ENCODE peak calls at places on chromosomes 7 and 10, in five cellular contexts. W is thyroid gland, F is IMR-90, C is right lobe of liver, Q is kidney. G is an unnamed sample.

GRCh38 chr7:21414795-21415393 is 13.0 kb upstream of the SP4 start:
- DNase-seq in Q (no peak), C (no peak), W (no peak), F (no peak), G (no peak)

GRCh38 chr7:2863461-2864066 is 19.5 kb upstream of the GNA12 start:
- DNase-seq in F (peak; percentile 97), C (no peak), W (peak; percentile 44), Q (peak; percentile 96), G (no peak)

GRCh38 chr10:25175527-25176420 is 973 bp downstream of the GPR158 start:
- DNase-seq in C (peak; percentile 45), Q (peak; percentile 70), W (peak; percentile 57), F (no peak), G (peak; percentile 27)

GRCh38 chr10:30705086-30705624 is 75.6 kb upstream of the LYZL2 start:
- DNase-seq in Q (no peak), C (no peak), F (no peak), W (no peak), G (no peak)

GRCh38 chr7:123616244-123616643 is 14.6 kb downstream of the ASB15 start:
- DNase-seq in C (no peak), Q (no peak), F (peak; percentile 16), W (no peak), G (no peak)

GRCh38 chr10:121485443-121486139 is 112.7 kb downstream of the FGFR2 start:
- DNase-seq in F (no peak), C (no peak), W (no peak), Q (no peak), G (no peak)

GRCh38 chr10:58993480-58994221 is 182.8 kb upstream of the PHYHIPL start:
- DNase-seq in Q (no peak), C (no peak), F (no peak), W (no peak), G (no peak)

GRCh38 chr7:473211-473734 is 46.4 kb downstream of the PDGFA start:
- DNase-seq in W (no peak), C (peak; percentile 37), F (no peak), Q (peak; percentile 66), G (no peak)

GRCh38 chr7:18320422-18320821 is 175.1 kb upstream of the HDAC9 start:
- DNase-seq in Q (no peak), C (no peak), W (no peak), F (no peak), G (no peak)

GRCh38 chr7:44112231-44112996 is 8.3 kb downstream of the AEBP1 start:
- DNase-seq in Q (peak; percentile 72), W (no peak), F (no peak), C (no peak), G (peak; percentile 55)

GRCh38 chr10:97463363-97464132 is 17.6 kb downstream of the ZDHHC16 start:
- DNase-seq in W (peak; percentile 55), F (peak; percentile 69), Q (no peak), C (peak; percentile 61), G (peak; percentile 45)

GRCh38 chr10:3099291-3100092 is 32.1 kb downstream of the PFKP start:
- DNase-seq in W (no peak), C (no peak), Q (peak; percentile 37), F (peak; percentile 85), G (no peak)

GRCh38 chr7:67937717-67938191 is 941.1 kb downstream of the TYW1 start:
- DNase-seq in C (no peak), Q (no peak), F (peak; percentile 1), W (peak; percentile 89), G (peak; percentile 18)

GRCh38 chr7:157412491-157413180 is 75.8 kb downstream of the DNAJB6 start:
- DNase-seq in W (no peak), Q (peak; percentile 56), F (no peak), C (no peak), G (no peak)

GRCh38 chr10:68202965-68203358 is 29.0 kb downstream of the ATOH7 start:
- DNase-seq in F (peak; percentile 78), W (no peak), C (no peak), Q (no peak), G (no peak)

GRCh38 chr7:29946428-29947186 is 43.0 kb downstream of the SCRN1 start:
- DNase-seq in C (peak; percentile 59), F (no peak), Q (no peak), W (peak; percentile 48), G (no peak)

GRCh38 chr7:97025983-97026704 is 1.5 kb upstream of the DLX5 start:
- DNase-seq in C (no peak), Q (no peak), F (no peak), W (no peak), G (no peak)

GRCh38 chr7:84372155-84372621 is 177.6 kb upstream of the SEMA3A start:
- DNase-seq in W (no peak), C (no peak), Q (no peak), F (peak; percentile 98), G (no peak)

GRCh38 chr7:128259131-128260056 is 18.3 kb downstream of the LEP start:
- DNase-seq in C (no peak), Q (no peak), F (peak; percentile 37), W (peak; percentile 52), G (no peak)

GRCh38 chr7:98733036-98733435 is 116.0 kb downstream of the NPTX2 start:
- DNase-seq in F (peak; percentile 6), W (no peak), Q (no peak), C (no peak), G (no peak)

GRCh38 chr10:61786728-61787127 is 114.8 kb upstream of the ARID5B start:
- DNase-seq in Q (no peak), F (peak; percentile 85), C (no peak), W (peak; percentile 51), G (no peak)

GRCh38 chr10:42242135-42242805 is 396.1 kb downstream of the ZNF33B start:
- DNase-seq in F (no peak), C (no peak), Q (no peak), W (no peak), G (no peak)

GRCh38 chr10:122115874-122116273 is 126.9 kb downstream of the TACC2 start:
- DNase-seq in C (no peak), W (no peak), F (no peak), Q (no peak), G (no peak)

GRCh38 chr10:128210215-128211063 is 84.2 kb upstream of the MKI67 start:
- DNase-seq in F (no peak), W (peak; percentile 72), C (peak; percentile 79), Q (peak; percentile 90), G (peak; percentile 91)
- H3K27ac ChIP-seq in F (no peak overlapping the region), W (peak overlapping the region; percentile 70), C (peak overlapping the region; percentile 62), Q (no peak overlapping the region), G (no peak overlapping the region)

GRCh38 chr7:28178537-28178936 is 2.1 kb downstream of the JAZF1 start:
- DNase-seq in Q (no peak), W (no peak), F (no peak), C (no peak), G (no peak)

GRCh38 chr7:28176174-28176573 is 4.4 kb downstream of the JAZF1 start:
- DNase-seq in W (no peak), F (peak; percentile 31), C (no peak), Q (no peak), G (no peak)

GRCh38 chr7:28176645-28177044 is 4.0 kb downstream of the JAZF1 start:
- DNase-seq in Q (no peak), F (no peak), C (no peak), W (no peak), G (no peak)

GRCh38 chr7:28179081-28180030 is 1.2 kb downstream of the JAZF1 start:
- DNase-seq in Q (peak; percentile 91), C (peak; percentile 83), W (peak; percentile 70), F (no peak), G (peak; percentile 72)

DNA sequence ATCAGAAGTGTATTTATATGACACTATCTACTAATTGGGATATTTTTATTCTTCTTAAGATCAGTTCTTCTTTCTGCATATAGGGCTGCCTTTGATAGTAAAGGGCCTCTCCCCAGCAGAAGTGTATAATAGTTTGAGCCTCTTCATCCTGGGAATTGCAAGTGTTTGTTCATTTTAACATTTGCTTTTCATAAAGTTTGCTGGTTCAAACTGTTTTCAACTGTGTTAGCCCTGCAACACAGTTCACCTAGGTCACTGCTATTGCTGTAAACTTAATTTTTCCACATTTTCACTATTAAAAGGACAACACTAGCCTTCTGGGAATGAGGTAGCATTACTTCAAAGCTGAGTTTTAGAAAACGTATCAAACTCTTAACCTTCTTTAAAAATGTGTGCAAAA is 2.8 kb downstream of the JAZF1 start:
- DNase-seq in Q (no peak), F (no peak), W (no peak), C (no peak), G (no peak)
- H3K27ac ChIP-seq in Q (no peak overlapping the region), F (no peak overlapping the region), W (no peak overlapping the region), C (no peak overlapping the region), G (no peak overlapping the region)

GRCh38 chr10:35712486-35712885 is 70.4 kb upstream of the FZD8 start:
- DNase-seq in C (no peak), F (no peak), W (no peak), Q (no peak), G (no peak)
- H3K27ac ChIP-seq in C (no peak overlapping the region), F (no peak overlapping the region), W (no peak overlapping the region), Q (no peak overlapping the region), G (no peak overlapping the region)

DNA sequence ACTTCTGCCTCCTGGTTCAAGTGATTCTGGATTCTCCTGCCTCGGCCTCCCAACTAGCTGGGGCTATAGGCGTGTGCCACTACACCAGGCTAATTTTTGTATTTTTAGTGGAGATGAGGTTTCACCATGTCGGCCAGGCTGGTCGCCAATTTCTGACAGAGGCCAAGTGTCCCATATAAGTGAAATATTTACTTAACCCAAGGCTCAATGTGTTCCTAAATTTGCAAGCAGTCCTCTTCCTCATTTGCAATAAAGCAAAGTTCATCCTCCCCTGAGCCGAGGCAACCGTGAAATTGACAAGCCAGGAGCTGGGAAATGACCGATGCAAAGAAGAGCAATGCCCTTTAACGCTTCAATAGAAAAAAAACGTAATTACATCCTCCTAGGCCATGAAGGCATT is 347.7 kb downstream of the FRMD4A start:
- DNase-seq in Q (no peak), W (no peak), C (peak; percentile 84), F (no peak), G (no peak)
- H3K27ac ChIP-seq in Q (no peak overlapping the region), W (no peak overlapping the region), C (peak overlapping the region; percentile 47), F (no peak overlapping the region), G (no peak overlapping the region)

GRCh38 chr10:87660484-87661133 is 931 bp downstream of the PAPSS2 start:
- DNase-seq in W (peak; percentile 18), F (peak; percentile 79), Q (no peak), C (peak; percentile 62), G (peak; percentile 61)
- H3K27ac ChIP-seq in W (peak overlapping the region; percentile 83), F (peak overlapping the region; percentile 85), Q (peak overlapping the region; percentile 5), C (peak overlapping the region; percentile 96), G (peak overlapping the region; percentile 58)

DNA sequence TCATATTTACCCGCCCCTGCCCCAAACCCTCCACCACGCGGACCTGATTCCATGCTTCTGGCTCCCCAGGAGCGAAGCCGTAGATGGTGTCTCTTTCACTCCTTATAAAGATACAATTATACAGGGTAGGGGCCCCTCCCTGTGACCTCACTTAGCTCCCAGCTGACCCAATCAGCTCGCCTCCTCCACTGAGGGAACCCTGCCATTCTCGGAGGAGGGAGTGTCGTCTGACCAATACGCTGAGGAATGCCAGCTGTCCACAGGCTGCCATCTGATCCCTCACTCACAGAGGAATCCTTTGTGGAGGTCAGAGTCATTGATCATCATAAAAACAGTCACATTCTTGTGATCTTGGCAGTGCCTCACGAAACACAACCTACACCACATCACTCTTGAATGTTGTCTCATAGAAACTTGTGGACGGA is 67.5 kb upstream of the INSIG1 start:
- DNase-seq in W (no peak), Q (peak; percentile 28), C (no peak), F (peak; percentile 99), G (peak; percentile 62)
- H3K27ac ChIP-seq in W (no peak overlapping the region), Q (no peak overlapping the region), C (no peak overlapping the region), F (peak overlapping the region; percentile 20), G (peak overlapping the region; percentile 36)

DNA sequence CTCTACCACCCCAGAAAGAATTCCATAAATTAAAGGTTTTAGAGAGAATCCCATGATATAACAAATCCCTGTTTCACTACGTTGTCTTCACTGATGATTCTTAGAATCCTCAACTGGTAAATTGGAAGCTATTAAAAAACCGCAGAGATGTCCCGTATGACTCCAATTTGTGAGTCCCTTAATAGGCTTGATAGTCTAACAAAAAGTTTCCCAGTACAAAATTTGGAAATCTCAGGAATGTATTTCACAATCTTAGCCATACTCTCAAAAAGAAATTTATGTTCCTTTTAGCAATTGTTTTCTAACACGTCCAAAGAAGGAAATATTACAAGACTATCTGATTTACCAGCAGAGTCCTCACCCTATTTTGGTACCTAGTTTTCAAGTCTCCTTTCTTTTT is 2.5 kb downstream of the TES start:
- DNase-seq in W (no peak), F (no peak), C (no peak), Q (no peak), G (no peak)
- H3K27ac ChIP-seq in W (peak overlapping the region; percentile 97), F (no peak overlapping the region), C (no peak overlapping the region), Q (no peak overlapping the region), G (no peak overlapping the region)